ENCODE peak calls at places on chromosomes 2 and 18, in nine cellular contexts. F, T, D, B, Q, W, E, G and I are unnamed samples.

GRCh38 chr2:170965446-170966225 is 36.6 kb downstream of the GORASP2 start:
- DNase-seq in F (no peak), T (no peak), W (peak), Q (no peak), D (no peak), G (peak), B (no peak), E (no peak), I (no peak)

GRCh38 chr18:23071285-23071684 is 64.0 kb upstream of the CABLES1 start:
- DNase-seq in E (no peak), B (peak), T (peak), D (peak), Q (no peak), G (no peak), F (no peak), W (no peak), I (no peak)

GRCh38 chr2:128450211-128451015 is 131.7 kb upstream of the HS6ST1 start:
- DNase-seq in T (no peak), B (no peak), Q (no peak), D (no peak), E (no peak), G (no peak), F (no peak), W (no peak), I (no peak)

GRCh38 chr2:47568164-47568861 is 165.4 kb downstream of the MSH2 start:
- DNase-seq in T (no peak), Q (no peak), F (no peak), E (no peak), B (no peak), G (no peak), D (no peak), W (no peak), I (no peak)

GRCh38 chr2:224242543-224242942 is 159.4 kb downstream of the FAM124B start:
- DNase-seq in G (no peak), W (no peak), T (peak), B (no peak), E (no peak), Q (no peak), D (no peak), F (peak), I (peak)

GRCh38 chr2:105858868-105859693 is 114.4 kb downstream of the NCK2 start:
- DNase-seq in T (no peak), E (no peak), D (no peak), Q (no peak), G (no peak), F (no peak), B (no peak), W (peak), I (no peak)

GRCh38 chr2:108349571-108349928 is 28.2 kb upstream of the SULT1C4 start:
- DNase-seq in T (no peak), D (no peak), W (no peak), G (no peak), E (no peak), Q (no peak), F (no peak), B (no peak), I (no peak)

GRCh38 chr2:229080172-229080571 is 190.9 kb downstream of the PID1 start:
- DNase-seq in Q (no peak), G (no peak), D (no peak), F (no peak), T (no peak), W (no peak), E (no peak), B (no peak), I (no peak)

GRCh38 chr2:223944704-223945531 is at the start of gene WDFY1:
- DNase-seq in E (no peak), F (peak), W (peak), G (no peak), Q (peak), T (peak), B (peak), D (peak), I (peak)

GRCh38 chr2:130264501-130264900 is 66.3 kb upstream of the TUBA3E start:
- DNase-seq in T (no peak), G (no peak), B (no peak), E (no peak), W (no peak), Q (no peak), F (no peak), D (no peak), I (no peak)

GRCh38 chr2:161651547-161651946 is 27.3 kb downstream of the SLC4A10 start:
- DNase-seq in T (no peak), Q (no peak), G (no peak), D (no peak), E (no peak), W (no peak), B (no peak), F (no peak), I (no peak)

GRCh38 chr18:21742323-21742687 is 1.7 kb downstream of the MIB1 start:
- DNase-seq in W (no peak), T (no peak), G (peak), Q (no peak), D (no peak), B (no peak), F (no peak), E (no peak), I (no peak)

GRCh38 chr2:169452080-169452479 is 27.2 kb upstream of the BBS5 start:
- DNase-seq in E (no peak), B (no peak), D (no peak), W (peak), G (peak), Q (no peak), F (peak), T (peak), I (peak)

GRCh38 chr2:230757476-230757875 is 44.8 kb downstream of the CAB39 start:
- DNase-seq in D (no peak), Q (no peak), B (no peak), W (no peak), T (peak), G (no peak), F (no peak), E (no peak), I (no peak)

GRCh38 chr2:48852938-48853337 is 97.4 kb upstream of the LHCGR start:
- DNase-seq in B (no peak), F (no peak), D (no peak), T (peak), G (peak), W (no peak), E (peak), Q (no peak), I (peak)